ENCODE peak calls at places on chromosome 2, in eight cellular contexts. One of them, this sample, is unnamed. For H3K36me3, the result is how much of the 10 kb centered on the place peaks cover.

GRCh38 chr2:70241338-70241737 is 7.1 kb downstream of the TIA1 start:
- DNase-seq in tibial nerve: no peak
- DNase-seq in stomach: no peak
- DNase-seq in H1: no peak
- DNase-seq in K562: no peak
- DNase-seq in sigmoid colon: no peak
- DNase-seq in GM12878: no peak
- DNase-seq in HepG2: no peak
- DNase-seq in this sample: no peak

GRCh38 chr2:173077506-173078177 is 2.0 kb downstream of the MAP3K20 start:
- DNase-seq in H1: no peak
- DNase-seq in stomach: no peak
- DNase-seq in sigmoid colon: no peak
- DNase-seq in tibial nerve: no peak
- DNase-seq in K562: peak
- DNase-seq in GM12878: no peak
- DNase-seq in HepG2: no peak
- DNase-seq in this sample: no peak

GRCh38 chr2:201984800-201985525 is 48.7 kb upstream of the FZD7 start:
- DNase-seq in K562: no peak
- DNase-seq in GM12878: no peak
- DNase-seq in sigmoid colon: peak
- DNase-seq in H1: no peak
- DNase-seq in stomach: peak
- DNase-seq in HepG2: no peak
- DNase-seq in tibial nerve: peak
- DNase-seq in this sample: peak

GRCh38 chr2:173076557-173077345 is 1.1 kb downstream of the MAP3K20 start:
- DNase-seq in GM12878: peak
- DNase-seq in stomach: peak
- DNase-seq in H1: no peak
- DNase-seq in sigmoid colon: peak
- DNase-seq in K562: peak
- DNase-seq in tibial nerve: peak
- DNase-seq in HepG2: no peak
- DNase-seq in this sample: peak

GRCh38 chr2:20617081-20617575 is 33.8 kb downstream of the HS1BP3 start:
- DNase-seq in sigmoid colon: peak
- DNase-seq in tibial nerve: peak
- DNase-seq in GM12878: no peak
- DNase-seq in K562: peak
- DNase-seq in stomach: peak
- DNase-seq in HepG2: no peak
- DNase-seq in H1: peak
- DNase-seq in this sample: peak

GRCh38 chr2:75226617-75227016 is 27.3 kb upstream of the TACR1 start:
- DNase-seq in K562: no peak
- DNase-seq in stomach: no peak
- DNase-seq in H1: no peak
- DNase-seq in HepG2: no peak
- DNase-seq in sigmoid colon: no peak
- DNase-seq in GM12878: no peak
- DNase-seq in tibial nerve: no peak
- DNase-seq in this sample: no peak

GRCh38 chr2:25941042-25941441 is 41.3 kb downstream of the KIF3C start:
- DNase-seq in GM12878: no peak
- DNase-seq in H1: no peak
- DNase-seq in stomach: no peak
- DNase-seq in HepG2: no peak
- DNase-seq in tibial nerve: no peak
- DNase-seq in sigmoid colon: no peak
- DNase-seq in K562: no peak
- DNase-seq in this sample: no peak

GRCh38 chr2:16077601-16078000 is 137.3 kb downstream of the MYCN start:
- DNase-seq in GM12878: no peak
- DNase-seq in HepG2: no peak
- DNase-seq in tibial nerve: no peak
- DNase-seq in stomach: no peak
- DNase-seq in sigmoid colon: no peak
- DNase-seq in H1: no peak
- DNase-seq in K562: no peak
- DNase-seq in this sample: no peak

GRCh38 chr2:54459037-54459441 is 2.9 kb downstream of the SPTBN1 start:
- DNase-seq in sigmoid colon: no peak
- DNase-seq in stomach: no peak
- DNase-seq in tibial nerve: peak
- DNase-seq in K562: no peak
- DNase-seq in H1: no peak
- DNase-seq in GM12878: no peak
- DNase-seq in HepG2: no peak
- DNase-seq in this sample: no peak

GRCh38 chr2:676647-677055 is 555 bp downstream of the TMEM18 start:
- DNase-seq in K562: peak
- DNase-seq in H1: no peak
- DNase-seq in sigmoid colon: peak
- DNase-seq in HepG2: peak
- DNase-seq in tibial nerve: peak
- DNase-seq in stomach: peak
- DNase-seq in GM12878: peak
- DNase-seq in this sample: peak

GRCh38 chr2:1972428-1972827 is 228.1 kb upstream of the PXDN start:
- DNase-seq in HepG2: no peak
- DNase-seq in sigmoid colon: peak
- DNase-seq in H1: peak
- DNase-seq in tibial nerve: peak
- DNase-seq in stomach: no peak
- DNase-seq in GM12878: no peak
- DNase-seq in K562: no peak
- DNase-seq in this sample: no peak

GRCh38 chr2:191018663-191019119 is 4.7 kb upstream of the STAT1 start:
- DNase-seq in K562: no peak
- DNase-seq in H1: no peak
- DNase-seq in stomach: no peak
- DNase-seq in tibial nerve: no peak
- DNase-seq in GM12878: no peak
- DNase-seq in HepG2: no peak
- DNase-seq in sigmoid colon: no peak
- DNase-seq in this sample: no peak

GRCh38 chr2:46135936-46136335 is 161.3 kb upstream of the EPAS1 start:
- DNase-seq in K562: no peak
- DNase-seq in stomach: no peak
- DNase-seq in sigmoid colon: no peak
- DNase-seq in tibial nerve: peak
- DNase-seq in HepG2: no peak
- DNase-seq in H1: no peak
- DNase-seq in GM12878: no peak
- DNase-seq in this sample: no peak
- TF ChIP-seq EP300 in K562: no peak
- TF ChIP-seq EP300 in stomach: no peak
- TF ChIP-seq EP300 in sigmoid colon: no peak
- TF ChIP-seq EP300 in tibial nerve: peak
- TF ChIP-seq EP300 in HepG2: no peak
- TF ChIP-seq EP300 in H1: no peak
- TF ChIP-seq EP300 in GM12878: no peak
- TF ChIP-seq EP300 in this sample: no peak

GRCh38 chr2:73986085-73986680 is 1.5 kb downstream of the TET3 start:
- DNase-seq in tibial nerve: no peak
- DNase-seq in sigmoid colon: no peak
- DNase-seq in stomach: peak
- DNase-seq in GM12878: no peak
- DNase-seq in K562: no peak
- DNase-seq in HepG2: no peak
- DNase-seq in H1: no peak
- DNase-seq in this sample: no peak

GRCh38 chr2:73985318-73986084 is 791 bp downstream of the TET3 start:
- DNase-seq in K562: peak
- DNase-seq in GM12878: no peak
- DNase-seq in sigmoid colon: peak
- DNase-seq in tibial nerve: peak
- DNase-seq in HepG2: peak
- DNase-seq in stomach: peak
- DNase-seq in H1: no peak
- DNase-seq in this sample: peak

GRCh38 chr2:73984922-73985317 is 210 bp downstream of the TET3 start:
- DNase-seq in stomach: peak
- DNase-seq in GM12878: no peak
- DNase-seq in K562: no peak
- DNase-seq in sigmoid colon: peak
- DNase-seq in tibial nerve: no peak
- DNase-seq in HepG2: peak
- DNase-seq in H1: peak
- DNase-seq in this sample: peak

GRCh38 chr2:73983322-73984202 is 1.1 kb upstream of the TET3 start:
- DNase-seq in H1: peak
- DNase-seq in sigmoid colon: no peak
- DNase-seq in GM12878: no peak
- DNase-seq in HepG2: peak
- DNase-seq in stomach: peak
- DNase-seq in K562: no peak
- DNase-seq in tibial nerve: no peak
- DNase-seq in this sample: peak

DNA sequence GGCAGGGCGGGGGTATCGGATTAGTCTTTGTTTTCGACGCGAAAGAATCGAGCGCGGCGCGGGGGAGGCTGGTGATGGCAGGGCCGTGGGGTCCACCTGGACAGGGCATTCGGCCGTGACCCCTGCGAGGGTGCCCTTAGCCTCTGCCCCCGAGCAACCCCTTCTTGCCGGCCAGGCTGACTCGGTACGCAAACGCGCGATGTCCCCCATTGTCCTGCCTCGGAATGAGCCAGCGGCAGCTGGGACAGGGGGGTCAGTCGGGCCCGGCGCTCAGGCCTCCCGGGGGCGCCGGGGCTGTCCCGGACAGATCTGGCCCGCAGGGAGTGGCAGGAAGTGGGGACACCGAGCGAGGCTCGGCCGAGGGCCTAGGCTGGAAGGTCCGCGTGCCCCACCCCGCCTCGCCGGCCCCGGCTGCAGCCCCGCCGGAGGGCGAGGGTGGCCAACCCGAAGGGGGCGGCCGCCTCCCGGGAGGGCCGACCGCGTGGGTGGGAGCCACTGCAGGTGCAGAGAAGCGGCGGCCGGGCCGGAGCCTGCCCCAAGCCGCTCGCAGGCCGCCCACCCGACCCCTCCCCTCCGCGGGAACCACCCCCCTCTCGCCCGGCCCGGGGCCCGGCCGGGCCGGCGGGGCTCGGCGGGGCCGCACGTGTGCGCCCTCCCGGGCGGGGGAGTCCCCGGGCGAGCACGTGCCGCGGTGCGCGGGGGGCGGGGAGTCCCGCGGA is at the start of gene TET3:
- DNase-seq in sigmoid colon: peak
- DNase-seq in stomach: peak
- DNase-seq in tibial nerve: no peak
- DNase-seq in GM12878: no peak
- DNase-seq in H1: peak
- DNase-seq in K562: peak
- DNase-seq in HepG2: no peak
- DNase-seq in this sample: peak
- TF ChIP-seq POLR2A in sigmoid colon: no peak
- TF ChIP-seq POLR2A in stomach: no peak
- TF ChIP-seq POLR2A in tibial nerve: no peak
- TF ChIP-seq POLR2A in GM12878: peak
- TF ChIP-seq POLR2A in H1: no peak
- TF ChIP-seq POLR2A in K562: peak
- TF ChIP-seq POLR2A in HepG2: no peak
- TF ChIP-seq POLR2A in this sample: no peak

GRCh38 chr2:9370746-9371145 is 52.6 kb downstream of the ITGB1BP1 start:
- DNase-seq in GM12878: no peak
- DNase-seq in tibial nerve: no peak
- DNase-seq in K562: no peak
- DNase-seq in H1: no peak
- DNase-seq in HepG2: no peak
- DNase-seq in sigmoid colon: no peak
- DNase-seq in stomach: no peak
- DNase-seq in this sample: no peak

GRCh38 chr2:9374071-9374730 is 49.1 kb downstream of the ITGB1BP1 start:
- DNase-seq in K562: no peak
- DNase-seq in sigmoid colon: no peak
- DNase-seq in H1: no peak
- DNase-seq in stomach: no peak
- DNase-seq in HepG2: peak
- DNase-seq in tibial nerve: no peak
- DNase-seq in GM12878: no peak
- DNase-seq in this sample: no peak

GRCh38 chr2:9373047-9373446 is 50.3 kb downstream of the ITGB1BP1 start:
- DNase-seq in stomach: no peak
- DNase-seq in K562: no peak
- DNase-seq in sigmoid colon: no peak
- DNase-seq in H1: no peak
- DNase-seq in tibial nerve: no peak
- DNase-seq in HepG2: no peak
- DNase-seq in GM12878: no peak
- DNase-seq in this sample: no peak

GRCh38 chr2:9375857-9376428 is 47.4 kb downstream of the ITGB1BP1 start:
- DNase-seq in H1: no peak
- DNase-seq in stomach: no peak
- DNase-seq in GM12878: no peak
- DNase-seq in HepG2: no peak
- DNase-seq in sigmoid colon: no peak
- DNase-seq in tibial nerve: no peak
- DNase-seq in K562: no peak
- DNase-seq in this sample: no peak

GRCh38 chr2:9373505-9373904 is 49.8 kb downstream of the ITGB1BP1 start:
- DNase-seq in H1: no peak
- DNase-seq in GM12878: no peak
- DNase-seq in tibial nerve: no peak
- DNase-seq in HepG2: no peak
- DNase-seq in stomach: peak
- DNase-seq in K562: no peak
- DNase-seq in sigmoid colon: no peak
- DNase-seq in this sample: no peak
- H3K36me3 ChIP-seq in H1: under half
- H3K36me3 ChIP-seq in GM12878: under half
- H3K36me3 ChIP-seq in tibial nerve: half or more
- H3K36me3 ChIP-seq in HepG2: under half
- H3K36me3 ChIP-seq in stomach: half or more
- H3K36me3 ChIP-seq in K562: under half
- H3K36me3 ChIP-seq in sigmoid colon: under half
- H3K36me3 ChIP-seq in this sample: under half

GRCh38 chr2:227428731-227429285 is 41.1 kb upstream of the SCYGR1 start:
- DNase-seq in K562: no peak
- DNase-seq in HepG2: peak
- DNase-seq in stomach: no peak
- DNase-seq in H1: no peak
- DNase-seq in sigmoid colon: no peak
- DNase-seq in tibial nerve: no peak
- DNase-seq in GM12878: no peak
- DNase-seq in this sample: no peak
- TF ChIP-seq EP300 in K562: no peak
- TF ChIP-seq EP300 in HepG2: peak
- TF ChIP-seq EP300 in stomach: no peak
- TF ChIP-seq EP300 in H1: no peak
- TF ChIP-seq EP300 in sigmoid colon: no peak
- TF ChIP-seq EP300 in tibial nerve: no peak
- TF ChIP-seq EP300 in GM12878: no peak
- TF ChIP-seq EP300 in this sample: no peak

This sample was measured in ovary.